ENCODE peak calls at places on chromosomes 4 and X, in eight cellular contexts. One of them, this sample, is unnamed.

GRCh38 chrX:7111518-7111917 is 36.0 kb upstream of the STS start:
- DNase-seq in neural progenitor cell: no peak
- DNase-seq in OCI-LY7: no peak
- DNase-seq in PC-3: no peak
- DNase-seq in GM23248: no peak
- DNase-seq in MM.1S: no peak
- DNase-seq in SK-N-SH: no peak
- DNase-seq in hepatocyte: no peak
- DNase-seq in this sample: no peak

GRCh38 chr4:165765053-165765452 is 108.0 kb upstream of the TLL1 start:
- DNase-seq in neural progenitor cell: no peak
- DNase-seq in OCI-LY7: no peak
- DNase-seq in PC-3: peak
- DNase-seq in GM23248: no peak
- DNase-seq in MM.1S: no peak
- DNase-seq in SK-N-SH: no peak
- DNase-seq in hepatocyte: peak
- DNase-seq in this sample: no peak

GRCh38 chrX:53682885-53683555 is 3.5 kb downstream of the HUWE1 start:
- DNase-seq in neural progenitor cell: peak
- DNase-seq in OCI-LY7: peak
- DNase-seq in PC-3: peak
- DNase-seq in GM23248: peak
- DNase-seq in MM.1S: peak
- DNase-seq in SK-N-SH: peak
- DNase-seq in hepatocyte: peak
- DNase-seq in this sample: no peak

GRCh38 chr4:6972911-6973310 is 63.3 kb downstream of the TBC1D14 start:
- DNase-seq in neural progenitor cell: peak
- DNase-seq in OCI-LY7: no peak
- DNase-seq in PC-3: no peak
- DNase-seq in GM23248: no peak
- DNase-seq in MM.1S: no peak
- DNase-seq in SK-N-SH: no peak
- DNase-seq in hepatocyte: peak
- DNase-seq in this sample: no peak

GRCh38 chr4:38949416-38950051 is 81.9 kb downstream of the FAM114A1 start:
- DNase-seq in neural progenitor cell: no peak
- DNase-seq in OCI-LY7: peak
- DNase-seq in PC-3: peak
- DNase-seq in GM23248: peak
- DNase-seq in MM.1S: peak
- DNase-seq in SK-N-SH: no peak
- DNase-seq in hepatocyte: no peak
- DNase-seq in this sample: no peak

GRCh38 chrX:70979136-70979762 is 48.4 kb upstream of the SLC7A3 start:
- DNase-seq in neural progenitor cell: peak
- DNase-seq in OCI-LY7: no peak
- DNase-seq in PC-3: peak
- DNase-seq in GM23248: peak
- DNase-seq in MM.1S: no peak
- DNase-seq in SK-N-SH: peak
- DNase-seq in hepatocyte: peak
- DNase-seq in this sample: no peak

GRCh38 chr4:15870079-15870478 is 68.5 kb downstream of the FGFBP1 start:
- DNase-seq in neural progenitor cell: no peak
- DNase-seq in OCI-LY7: no peak
- DNase-seq in PC-3: no peak
- DNase-seq in GM23248: no peak
- DNase-seq in MM.1S: no peak
- DNase-seq in SK-N-SH: no peak
- DNase-seq in hepatocyte: no peak
- DNase-seq in this sample: no peak

GRCh38 chrX:19585370-19586082 is 70.2 kb upstream of the MAP3K15 start:
- DNase-seq in neural progenitor cell: no peak
- DNase-seq in OCI-LY7: no peak
- DNase-seq in PC-3: peak
- DNase-seq in GM23248: no peak
- DNase-seq in MM.1S: no peak
- DNase-seq in SK-N-SH: no peak
- DNase-seq in hepatocyte: no peak
- DNase-seq in this sample: no peak

GRCh38 chr4:94562285-94562684 is 110.5 kb downstream of the PDLIM5 start:
- DNase-seq in neural progenitor cell: no peak
- DNase-seq in OCI-LY7: no peak
- DNase-seq in PC-3: no peak
- DNase-seq in GM23248: no peak
- DNase-seq in MM.1S: no peak
- DNase-seq in SK-N-SH: no peak
- DNase-seq in hepatocyte: no peak
- DNase-seq in this sample: no peak

GRCh38 chr4:159360549-159360948 is 257.7 kb downstream of the RAPGEF2 start:
- DNase-seq in neural progenitor cell: no peak
- DNase-seq in OCI-LY7: no peak
- DNase-seq in PC-3: peak
- DNase-seq in GM23248: peak
- DNase-seq in MM.1S: no peak
- DNase-seq in SK-N-SH: no peak
- DNase-seq in hepatocyte: no peak
- DNase-seq in this sample: no peak

GRCh38 chr4:153618831-153619230 is 65.2 kb upstream of the TLR2 start:
- DNase-seq in neural progenitor cell: peak
- DNase-seq in OCI-LY7: no peak
- DNase-seq in PC-3: no peak
- DNase-seq in GM23248: no peak
- DNase-seq in MM.1S: no peak
- DNase-seq in SK-N-SH: no peak
- DNase-seq in hepatocyte: no peak
- DNase-seq in this sample: no peak

GRCh38 chr4:139208404-139208945 is 31.5 kb upstream of the ELF2 start:
- DNase-seq in neural progenitor cell: no peak
- DNase-seq in OCI-LY7: peak
- DNase-seq in PC-3: no peak
- DNase-seq in GM23248: peak
- DNase-seq in MM.1S: peak
- DNase-seq in SK-N-SH: no peak
- DNase-seq in hepatocyte: no peak
- DNase-seq in this sample: no peak

GRCh38 chrX:35699642-35700041 is 98.5 kb upstream of the MAGEB16 start:
- DNase-seq in neural progenitor cell: no peak
- DNase-seq in OCI-LY7: no peak
- DNase-seq in PC-3: no peak
- DNase-seq in GM23248: no peak
- DNase-seq in MM.1S: no peak
- DNase-seq in SK-N-SH: no peak
- DNase-seq in hepatocyte: no peak
- DNase-seq in this sample: no peak

GRCh38 chrX:149453030-149453429 is 52.1 kb downstream of the IDS start:
- DNase-seq in neural progenitor cell: no peak
- DNase-seq in OCI-LY7: no peak
- DNase-seq in PC-3: peak
- DNase-seq in GM23248: peak
- DNase-seq in MM.1S: no peak
- DNase-seq in SK-N-SH: no peak
- DNase-seq in hepatocyte: no peak
- DNase-seq in this sample: peak

GRCh38 chr4:155587766-155588165 is 78.9 kb upstream of the GUCY1A1 start:
- DNase-seq in neural progenitor cell: no peak
- DNase-seq in OCI-LY7: no peak
- DNase-seq in PC-3: no peak
- DNase-seq in GM23248: no peak
- DNase-seq in MM.1S: no peak
- DNase-seq in SK-N-SH: no peak
- DNase-seq in hepatocyte: no peak
- DNase-seq in this sample: no peak

GRCh38 chr4:1409806-1410425 is 3.7 kb upstream of the NKX1-1 start:
- DNase-seq in neural progenitor cell: no peak
- DNase-seq in OCI-LY7: no peak
- DNase-seq in PC-3: no peak
- DNase-seq in GM23248: no peak
- DNase-seq in MM.1S: no peak
- DNase-seq in SK-N-SH: peak
- DNase-seq in hepatocyte: no peak
- DNase-seq in this sample: no peak

GRCh38 chrX:118352566-118352965 is 6.7 kb downstream of the WDR44 start:
- DNase-seq in neural progenitor cell: no peak
- DNase-seq in OCI-LY7: no peak
- DNase-seq in PC-3: no peak
- DNase-seq in GM23248: no peak
- DNase-seq in MM.1S: no peak
- DNase-seq in SK-N-SH: no peak
- DNase-seq in hepatocyte: no peak
- DNase-seq in this sample: no peak

GRCh38 chrX:153381684-153382532 is 19.2 kb downstream of the PNMA6E start:
- DNase-seq in neural progenitor cell: peak
- DNase-seq in OCI-LY7: peak
- DNase-seq in PC-3: no peak
- DNase-seq in GM23248: peak
- DNase-seq in MM.1S: no peak
- DNase-seq in SK-N-SH: peak
- DNase-seq in hepatocyte: peak
- DNase-seq in this sample: no peak

GRCh38 chrX:153927686-153927935 is 1.5 kb upstream of the ARHGAP4 start:
- DNase-seq in neural progenitor cell: no peak
- DNase-seq in OCI-LY7: no peak
- DNase-seq in PC-3: no peak
- DNase-seq in GM23248: no peak
- DNase-seq in MM.1S: peak
- DNase-seq in SK-N-SH: no peak
- DNase-seq in hepatocyte: no peak
- DNase-seq in this sample: no peak

GRCh38 chrX:72576161-72576896 is 3.7 kb upstream of the HDAC8 start:
- DNase-seq in neural progenitor cell: no peak
- DNase-seq in OCI-LY7: no peak
- DNase-seq in PC-3: peak
- DNase-seq in GM23248: peak
- DNase-seq in MM.1S: no peak
- DNase-seq in SK-N-SH: no peak
- DNase-seq in hepatocyte: no peak
- DNase-seq in this sample: no peak
- TF ChIP-seq EZH2phosphoT487 in neural progenitor cell: no peak
- TF ChIP-seq EZH2phosphoT487 in OCI-LY7: no peak
- TF ChIP-seq EZH2phosphoT487 in PC-3: no peak
- TF ChIP-seq EZH2phosphoT487 in GM23248: no peak
- TF ChIP-seq EZH2phosphoT487 in MM.1S: no peak
- TF ChIP-seq EZH2phosphoT487 in SK-N-SH: no peak
- TF ChIP-seq EZH2phosphoT487 in hepatocyte: no peak
- TF ChIP-seq EZH2phosphoT487 in this sample: no peak

GRCh38 chrX:72282302-72282701 is 5.3 kb upstream of the RPS4X start:
- DNase-seq in neural progenitor cell: no peak
- DNase-seq in OCI-LY7: no peak
- DNase-seq in PC-3: no peak
- DNase-seq in GM23248: no peak
- DNase-seq in MM.1S: no peak
- DNase-seq in SK-N-SH: no peak
- DNase-seq in hepatocyte: no peak
- DNase-seq in this sample: no peak

GRCh38 chrX:72274526-72274925 is 2.5 kb downstream of the RPS4X start:
- DNase-seq in neural progenitor cell: no peak
- DNase-seq in OCI-LY7: no peak
- DNase-seq in PC-3: no peak
- DNase-seq in GM23248: no peak
- DNase-seq in MM.1S: no peak
- DNase-seq in SK-N-SH: no peak
- DNase-seq in hepatocyte: no peak
- DNase-seq in this sample: no peak

GRCh38 chrX:72276478-72276953 is 532 bp downstream of the RPS4X start:
- DNase-seq in neural progenitor cell: no peak
- DNase-seq in OCI-LY7: no peak
- DNase-seq in PC-3: no peak
- DNase-seq in GM23248: peak
- DNase-seq in MM.1S: peak
- DNase-seq in SK-N-SH: no peak
- DNase-seq in hepatocyte: no peak
- DNase-seq in this sample: no peak

DNA sequence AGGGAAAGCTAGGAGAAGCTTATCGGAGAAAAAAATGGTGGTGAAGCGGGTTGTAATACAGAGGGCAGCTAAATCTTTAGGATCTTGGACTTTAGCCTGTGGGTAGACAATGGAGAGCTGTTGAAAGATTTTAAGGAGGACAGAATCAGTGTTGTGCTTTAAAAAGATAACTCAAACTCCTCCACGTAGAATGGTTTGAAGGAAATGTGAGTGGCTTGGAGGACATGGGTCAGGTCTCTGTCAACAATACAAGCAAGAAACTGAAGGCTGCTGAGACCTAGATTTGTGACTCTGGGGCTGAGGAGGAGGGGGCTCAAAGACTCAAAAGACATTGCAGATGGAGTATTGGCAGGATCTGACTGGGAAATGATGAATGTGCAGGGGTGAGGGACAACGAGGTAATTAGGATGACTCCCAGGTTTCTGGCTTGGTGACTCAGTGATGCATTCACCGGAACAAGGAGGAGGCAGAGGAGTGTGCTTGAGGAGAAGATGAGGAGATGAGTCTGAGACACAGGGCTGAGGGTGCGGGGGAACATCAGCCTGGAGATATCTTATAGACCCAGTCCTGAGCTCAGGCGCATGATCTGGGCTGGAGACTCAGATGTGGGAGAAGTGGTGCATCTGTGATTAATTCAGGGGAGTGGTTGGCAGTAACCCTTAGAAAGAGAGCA is 3.3 kb upstream of the RPS4X start:
- DNase-seq in neural progenitor cell: no peak
- DNase-seq in OCI-LY7: no peak
- DNase-seq in PC-3: peak
- DNase-seq in GM23248: peak
- DNase-seq in MM.1S: no peak
- DNase-seq in SK-N-SH: no peak
- DNase-seq in hepatocyte: no peak
- DNase-seq in this sample: no peak
- TF ChIP-seq EZH2phosphoT487 in neural progenitor cell: no peak
- TF ChIP-seq EZH2phosphoT487 in OCI-LY7: no peak
- TF ChIP-seq EZH2phosphoT487 in PC-3: no peak
- TF ChIP-seq EZH2phosphoT487 in GM23248: no peak
- TF ChIP-seq EZH2phosphoT487 in MM.1S: no peak
- TF ChIP-seq EZH2phosphoT487 in SK-N-SH: no peak
- TF ChIP-seq EZH2phosphoT487 in hepatocyte: no peak
- TF ChIP-seq EZH2phosphoT487 in this sample: no peak

DNA sequence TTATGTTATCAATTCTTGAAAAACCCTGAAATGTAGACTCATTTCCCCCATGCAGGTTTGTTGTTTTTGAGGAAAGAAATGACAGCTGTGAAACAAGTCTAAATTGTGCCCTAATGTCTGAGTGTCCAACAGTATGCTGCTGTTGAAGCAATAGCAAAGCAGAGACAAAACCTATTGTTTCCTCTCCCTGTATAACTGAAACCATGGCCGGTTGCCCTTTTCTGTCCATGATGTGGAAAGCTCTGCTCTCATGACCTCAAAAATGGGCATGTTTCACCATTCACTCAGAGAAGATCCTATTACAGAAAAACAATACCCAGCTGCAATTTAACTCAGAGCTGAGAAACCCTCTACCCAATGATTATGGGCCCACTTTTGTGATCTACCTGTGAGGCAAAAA is 312.6 kb upstream of the FTHL17 start:
- DNase-seq in neural progenitor cell: no peak
- DNase-seq in OCI-LY7: no peak
- DNase-seq in PC-3: no peak
- DNase-seq in GM23248: no peak
- DNase-seq in MM.1S: no peak
- DNase-seq in SK-N-SH: no peak
- DNase-seq in hepatocyte: no peak
- DNase-seq in this sample: no peak
- TF ChIP-seq EZH2phosphoT487 in neural progenitor cell: no peak
- TF ChIP-seq EZH2phosphoT487 in OCI-LY7: no peak
- TF ChIP-seq EZH2phosphoT487 in PC-3: no peak
- TF ChIP-seq EZH2phosphoT487 in GM23248: no peak
- TF ChIP-seq EZH2phosphoT487 in MM.1S: no peak
- TF ChIP-seq EZH2phosphoT487 in SK-N-SH: no peak
- TF ChIP-seq EZH2phosphoT487 in hepatocyte: no peak
- TF ChIP-seq EZH2phosphoT487 in this sample: no peak

GRCh38 chrX:10085223-10085622 is 71.6 kb upstream of the CLCN4 start:
- DNase-seq in neural progenitor cell: no peak
- DNase-seq in OCI-LY7: peak
- DNase-seq in PC-3: peak
- DNase-seq in GM23248: peak
- DNase-seq in MM.1S: peak
- DNase-seq in SK-N-SH: no peak
- DNase-seq in hepatocyte: no peak
- DNase-seq in this sample: no peak
- TF ChIP-seq EZH2phosphoT487 in neural progenitor cell: no peak
- TF ChIP-seq EZH2phosphoT487 in OCI-LY7: no peak
- TF ChIP-seq EZH2phosphoT487 in PC-3: no peak
- TF ChIP-seq EZH2phosphoT487 in GM23248: no peak
- TF ChIP-seq EZH2phosphoT487 in MM.1S: no peak
- TF ChIP-seq EZH2phosphoT487 in SK-N-SH: no peak
- TF ChIP-seq EZH2phosphoT487 in hepatocyte: no peak
- TF ChIP-seq EZH2phosphoT487 in this sample: no peak